ENCODE peak calls at places on chromosomes 16 and 17, in nine cellular contexts. S, O, F, R, H, X, G, V and Y are unnamed samples. For H3K36me3, the result is how much of the 10 kb centered on the place peaks cover.

GRCh38 chr17:10119203-10120112 is 78.9 kb downstream of the GAS7 start:
- DNase-seq in V (peak), H (no peak), S (no peak), O (peak), F (peak), G (peak), R (no peak), X (no peak), Y (no peak)

GRCh38 chr16:9090101-9090959 is 1.1 kb upstream of the HAPSTR1 start:
- DNase-seq in S (peak), V (peak), X (peak), G (peak), O (peak), H (peak), F (no peak), R (peak), Y (no peak)

GRCh38 chr17:17739388-17740066 is 58.3 kb downstream of the RAI1 start:
- DNase-seq in G (peak), S (peak), F (no peak), H (no peak), O (no peak), X (no peak), R (peak), V (peak), Y (no peak)

GRCh38 chr16:70597135-70597534 is 49.2 kb upstream of the IL34 start:
- DNase-seq in G (no peak), O (no peak), R (no peak), X (no peak), H (no peak), S (no peak), V (no peak), F (no peak), Y (no peak)

GRCh38 chr17:2704031-2704889 is 7.3 kb downstream of the CLUH start:
- DNase-seq in V (no peak), S (no peak), X (no peak), H (no peak), G (no peak), R (peak), F (no peak), O (peak), Y (no peak)

GRCh38 chr16:66810391-66810790 is 9.0 kb upstream of the TERB1 start:
- DNase-seq in R (no peak), H (no peak), O (no peak), S (no peak), V (no peak), G (no peak), F (no peak), X (no peak), Y (no peak)

GRCh38 chr17:64470676-64471075 is 21.8 kb downstream of the MILR1 start:
- DNase-seq in F (no peak), G (no peak), V (no peak), R (no peak), S (no peak), X (no peak), H (no peak), O (no peak), Y (no peak)

GRCh38 chr17:82496529-82497434 is 22.8 kb upstream of the FOXK2 start:
- DNase-seq in F (peak), R (peak), S (peak), X (peak), V (peak), O (peak), G (peak), H (peak), Y (peak)

GRCh38 chr16:84266451-84266850 is 26.6 kb upstream of the KCNG4 start:
- DNase-seq in F (peak), S (no peak), G (no peak), O (no peak), X (peak), V (peak), R (peak), H (peak), Y (no peak)

GRCh38 chr17:8068736-8069586 is 18.6 kb downstream of the ALOX12B start:
- DNase-seq in R (no peak), X (no peak), G (no peak), F (no peak), O (no peak), H (peak), S (no peak), V (peak), Y (no peak)

GRCh38 chr16:27966756-27967155 is 96.8 kb downstream of the GSG1L start:
- DNase-seq in S (no peak), O (no peak), H (no peak), G (no peak), V (no peak), X (no peak), F (no peak), R (no peak), Y (no peak)

GRCh38 chr17:61786088-61786487 is 77.2 kb downstream of the BRIP1 start:
- DNase-seq in H (no peak), O (no peak), G (no peak), X (no peak), V (no peak), R (no peak), F (no peak), S (no peak), Y (no peak)

GRCh38 chr16:22189473-22190168 is 16.5 kb upstream of the EEF2K start:
- DNase-seq in S (peak), V (peak), H (peak), F (no peak), X (no peak), O (peak), G (peak), R (peak), Y (no peak)

GRCh38 chr16:52435573-52435972 is 111.4 kb downstream of the TOX3 start:
- DNase-seq in F (no peak), V (no peak), X (no peak), O (no peak), H (no peak), G (no peak), S (no peak), R (no peak), Y (no peak)

GRCh38 chr16:66156538-66156937 is 210.0 kb upstream of the CDH5 start:
- DNase-seq in X (no peak), G (no peak), F (no peak), V (no peak), H (no peak), O (no peak), S (no peak), R (no peak), Y (no peak)

GRCh38 chr17:27519550-27519949 is 63.3 kb downstream of the KSR1 start:
- DNase-seq in H (no peak), R (no peak), X (no peak), G (no peak), V (no peak), S (no peak), F (peak), O (no peak), Y (no peak)

GRCh38 chr17:72344613-72345012 is 223.8 kb downstream of the SOX9 start:
- DNase-seq in S (no peak), X (no peak), F (no peak), O (no peak), H (no peak), V (no peak), G (no peak), R (no peak), Y (no peak)

GRCh38 chr16:56370185-56370584 is 55.2 kb downstream of the AMFR start:
- DNase-seq in O (no peak), H (no peak), R (peak), V (no peak), S (no peak), F (no peak), G (no peak), X (no peak), Y (peak)

GRCh38 chr17:61307905-61308886 is 91.4 kb upstream of the TBX2 start:
- DNase-seq in V (no peak), X (no peak), O (no peak), G (no peak), R (no peak), F (no peak), H (no peak), S (no peak), Y (no peak)

GRCh38 chr17:57609878-57610270 is 135.2 kb downstream of the CCDC182 start:
- DNase-seq in S (no peak), V (no peak), R (no peak), O (no peak), F (no peak), G (no peak), X (no peak), H (no peak), Y (no peak)
- TF ChIP-seq EP300 in S (no peak), V (no peak), R (no peak), O (no peak), F (no peak), G (no peak), X (no peak), H (no peak), Y (no peak)

GRCh38 chr17:76720211-76720610 is 6.2 kb downstream of the JMJD6 start:
- DNase-seq in O (no peak), H (no peak), X (no peak), G (no peak), V (no peak), F (no peak), R (no peak), S (no peak), Y (no peak)

GRCh38 chr17:76722279-76722678 is 4.1 kb downstream of the JMJD6 start:
- DNase-seq in V (no peak), G (no peak), O (no peak), H (no peak), X (no peak), R (no peak), F (no peak), S (no peak), Y (no peak)

GRCh38 chr17:76721463-76721862 is 4.9 kb downstream of the JMJD6 start:
- DNase-seq in V (no peak), H (no peak), F (no peak), S (no peak), O (no peak), R (no peak), G (no peak), X (no peak), Y (no peak)

GRCh38 chr17:76718516-76718915 is 7.8 kb upstream of the MXRA7 start:
- DNase-seq in F (no peak), R (no peak), X (no peak), H (no peak), G (no peak), O (no peak), V (no peak), S (no peak), Y (no peak)

GRCh38 chr17:76720941-76721340 is 5.5 kb downstream of the JMJD6 start:
- DNase-seq in G (no peak), S (no peak), X (no peak), F (no peak), H (no peak), R (no peak), O (no peak), V (no peak), Y (no peak)
- H3K36me3 ChIP-seq in G (half or more), S (under half), X (half or more), F (under half), H (under half), R (half or more), O (half or more), V (under half), Y (half or more)

DNA sequence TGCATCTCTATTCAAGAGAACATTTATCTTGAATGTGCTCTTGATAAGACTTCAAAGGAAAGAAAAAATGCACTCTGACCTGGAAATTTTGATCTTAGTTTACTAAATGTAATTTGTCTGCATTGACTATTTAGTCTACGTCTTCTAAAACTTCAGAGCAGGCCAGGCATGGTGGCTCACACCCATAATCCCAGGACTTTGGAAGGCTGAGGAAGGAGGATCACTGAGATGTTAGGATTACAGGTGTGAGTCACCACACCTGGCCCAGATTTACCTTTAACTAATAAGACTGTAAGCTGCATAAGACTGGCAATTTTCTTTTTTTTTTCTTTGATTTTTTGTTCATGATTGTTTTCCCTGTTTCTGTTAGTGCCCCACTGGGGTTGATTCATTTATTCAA is 18.8 kb upstream of the CIITA start:
- DNase-seq in R (no peak), G (no peak), V (no peak), F (no peak), S (no peak), X (no peak), O (no peak), H (no peak), Y (no peak)
- TF ChIP-seq EP300 in R (no peak), G (no peak), V (no peak), F (no peak), S (no peak), X (no peak), O (no peak), H (no peak), Y (no peak)

GRCh38 chr16:69320731-69321073 is 9.6 kb downstream of the VPS4A start:
- DNase-seq in H (no peak), F (no peak), O (no peak), V (no peak), G (no peak), X (no peak), R (no peak), S (no peak), Y (no peak)
- H3K36me3 ChIP-seq in H (half or more), F (half or more), O (half or more), V (under half), G (half or more), X (half or more), R (half or more), S (under half), Y (half or more)

GRCh38 chr16:14373406-14373805 is 256.7 kb downstream of the PARN start:
- DNase-seq in X (no peak), V (no peak), S (no peak), G (no peak), O (no peak), F (no peak), H (no peak), R (no peak), Y (no peak)

GRCh38 chr16:14372471-14372870 is 257.6 kb downstream of the PARN start:
- DNase-seq in H (no peak), F (no peak), R (no peak), G (no peak), O (no peak), V (no peak), S (no peak), X (no peak), Y (no peak)

GRCh38 chr16:14375132-14375491 is 254.9 kb downstream of the PARN start:
- DNase-seq in F (no peak), H (no peak), X (no peak), O (no peak), G (no peak), R (no peak), S (no peak), V (no peak), Y (no peak)

GRCh38 chr16:14373901-14374300 is 256.2 kb downstream of the PARN start:
- DNase-seq in R (no peak), O (no peak), H (no peak), S (no peak), V (no peak), F (no peak), X (no peak), G (no peak), Y (no peak)

GRCh38 chr16:14374451-14375131 is 255.5 kb downstream of the PARN start:
- DNase-seq in X (no peak), R (no peak), H (no peak), O (no peak), S (no peak), F (no peak), G (no peak), V (no peak), Y (no peak)
- TF ChIP-seq EP300 in X (no peak), R (no peak), H (no peak), O (no peak), S (no peak), F (no peak), G (no peak), V (no peak), Y (no peak)

GRCh38 chr17:80133626-80133970 is 13.3 kb downstream of the EIF4A3 start:
- DNase-seq in F (no peak), O (no peak), V (no peak), H (no peak), G (no peak), X (no peak), S (no peak), R (no peak), Y (no peak)
- H3K36me3 ChIP-seq in F (under half), O (half or more), V (under half), H (under half), G (half or more), X (half or more), S (under half), R (half or more), Y (half or more)

GRCh38 chr17:78396436-78397335 is 18.2 kb downstream of the PGS1 start:
- DNase-seq in R (no peak), G (peak), H (no peak), V (no peak), S (no peak), F (no peak), O (no peak), X (no peak), Y (no peak)
- TF ChIP-seq EP300 in R (no peak), G (no peak), H (no peak), V (no peak), S (no peak), F (no peak), O (no peak), X (no peak), Y (no peak)

DNA sequence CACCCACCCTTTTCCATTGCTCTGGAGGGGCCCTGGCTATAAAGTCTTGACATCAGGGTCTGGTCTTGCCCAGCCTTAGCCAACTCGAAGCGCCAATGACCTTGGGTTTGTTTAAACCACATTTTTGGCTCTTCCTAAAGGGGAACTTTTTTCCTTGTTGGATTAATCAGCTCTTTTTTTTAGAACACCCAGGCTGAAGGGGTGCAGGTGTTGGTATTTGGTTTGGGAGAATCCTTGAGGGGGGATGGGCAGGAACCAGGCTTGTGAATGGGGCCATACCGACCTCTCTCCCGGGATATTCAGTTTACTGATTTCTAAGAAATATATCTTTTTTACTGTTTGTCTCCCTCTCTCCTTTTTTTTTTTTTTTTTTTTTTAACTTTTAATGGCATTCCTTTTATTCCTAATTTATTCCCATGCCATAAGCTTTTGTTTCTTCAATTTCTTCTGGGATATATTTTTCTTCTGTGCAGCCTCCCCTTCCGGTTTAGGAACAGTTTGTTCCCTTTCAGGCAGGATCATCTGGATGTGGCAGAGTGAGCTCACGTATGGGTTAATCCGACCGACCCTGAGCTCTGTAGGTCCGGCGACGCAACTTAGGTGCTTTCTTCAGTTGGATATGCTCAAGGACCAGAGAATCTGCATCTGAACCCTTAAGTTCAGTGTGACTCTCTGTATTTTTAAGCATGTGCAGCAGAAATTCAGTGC is 129.5 kb downstream of the ABCC6 start:
- DNase-seq in V (no peak), G (no peak), X (no peak), F (no peak), O (no peak), S (peak), H (no peak), R (no peak), Y (no peak)
- H3K36me3 ChIP-seq in V (under half), G (half or more), X (under half), F (under half), O (under half), S (under half), H (under half), R (under half), Y (under half)